ENCODE peak calls at places on chromosomes 3 and 15, in eight cellular contexts. G is A549; M is breast epithelium; O is cardiac fibroblast; K is AG10803; B is D721Med; L is activated CD8-positive, alpha-beta T cell treated with anti-CD3 and anti-CD28 coated beads for 36 hours; H is BE2C. A is an unnamed sample.

GRCh38 chr3:121989943-121990342 is 32.1 kb downstream of the ILDR1 start:
- DNase-seq in G (no peak), M (no peak), O (peak; percentile 39), K (no peak), B (no peak), L (no peak), H (no peak), A (no peak)

GRCh38 chr3:139836656-139837464 is 98.1 kb upstream of the CLSTN2 start:
- DNase-seq in G (no peak), M (no peak), O (no peak), K (no peak), B (no peak), L (no peak), H (no peak), A (no peak)

GRCh38 chr3:19229086-19229485 is 80.8 kb downstream of the KCNH8 start:
- DNase-seq in G (no peak), M (no peak), O (no peak), K (no peak), B (no peak), L (peak; percentile 3), H (no peak), A (no peak)

GRCh38 chr15:28006116-28006911 is 92.8 kb downstream of the OCA2 start:
- DNase-seq in G (no peak), M (no peak), O (no peak), K (no peak), B (no peak), L (no peak), H (no peak), A (no peak)

GRCh38 chr3:65833761-65834505 is 204.8 kb downstream of the MAGI1 start:
- DNase-seq in G (no peak), M (no peak), O (peak; percentile 57), K (peak; percentile 74), B (no peak), L (no peak), H (no peak), A (no peak)

GRCh38 chr3:132343018-132343612 is 25.9 kb downstream of the ACP3 start:
- DNase-seq in G (peak; percentile 8), M (no peak), O (peak; percentile 84), K (peak; percentile 52), B (no peak), L (peak; percentile 43), H (peak; percentile 57), A (no peak)

GRCh38 chr15:40936709-40937666 is 7.8 kb downstream of the DLL4 start:
- DNase-seq in G (no peak), M (no peak), O (no peak), K (no peak), B (no peak), L (no peak), H (no peak), A (no peak)

GRCh38 chr3:154559623-154560022 is 129.6 kb upstream of the GPR149 start:
- DNase-seq in G (no peak), M (no peak), O (no peak), K (no peak), B (no peak), L (no peak), H (no peak), A (no peak)

GRCh38 chr3:9870978-9871377 is 9.1 kb downstream of the CIDEC start:
- DNase-seq in G (no peak), M (no peak), O (peak; percentile 67), K (peak; percentile 66), B (no peak), L (no peak), H (no peak), A (no peak)

GRCh38 chr15:31200735-31201151 is 99.2 kb upstream of the TRPM1 start:
- DNase-seq in G (peak; percentile 66), M (peak; percentile 67), O (peak; percentile 88), K (peak; percentile 56), B (no peak), L (peak; percentile 80), H (peak; percentile 85), A (peak; percentile 78)

GRCh38 chr3:46127503-46127902 is 80.6 kb downstream of the CCR1 start:
- DNase-seq in G (no peak), M (no peak), O (peak; percentile 87), K (peak; percentile 93), B (no peak), L (no peak), H (no peak), A (no peak)

GRCh38 chr3:72529084-72529483 is 319.2 kb downstream of the SHQ1 start:
- DNase-seq in G (no peak), M (no peak), O (no peak), K (no peak), B (no peak), L (no peak), H (no peak), A (no peak)

GRCh38 chr15:31472636-31473383 is 146.2 kb downstream of the KLF13 start:
- DNase-seq in G (no peak), M (no peak), O (peak; percentile 53), K (peak; percentile 60), B (no peak), L (peak; percentile 76), H (no peak), A (no peak)

GRCh38 chr15:35496585-35496984 is 49.4 kb downstream of the DPH6 start:
- DNase-seq in G (no peak), M (no peak), O (no peak), K (peak; percentile 40), B (no peak), L (no peak), H (no peak), A (no peak)

GRCh38 chr3:187983484-187984124 is 170.4 kb upstream of the LPP start:
- DNase-seq in G (no peak), M (no peak), O (no peak), K (peak; percentile 39), B (no peak), L (no peak), H (no peak), A (no peak)

GRCh38 chr3:187985636-187986035 is 168.3 kb upstream of the LPP start:
- DNase-seq in G (no peak), M (no peak), O (no peak), K (peak; percentile 19), B (no peak), L (no peak), H (no peak), A (no peak)

GRCh38 chr3:187987162-187987561 is 166.8 kb upstream of the LPP start:
- DNase-seq in G (no peak), M (no peak), O (no peak), K (no peak), B (no peak), L (no peak), H (no peak), A (no peak)

GRCh38 chr3:187987919-187988318 is 166.0 kb upstream of the LPP start:
- DNase-seq in G (no peak), M (no peak), O (no peak), K (no peak), B (no peak), L (peak; percentile 73), H (no peak), A (no peak)

GRCh38 chr3:187986514-187986934 is 167.4 kb upstream of the LPP start:
- DNase-seq in G (peak; percentile 36), M (no peak), O (peak; percentile 69), K (peak; percentile 77), B (no peak), L (peak; percentile 64), H (no peak), A (no peak)
- TF ChIP-seq CTCF in G (no peak), M (no peak), O (no peak), K (peak; percentile 29), B (no peak), L (no peak), H (no peak), A (no peak)

GRCh38 chr15:42409011-42409410 is 49.7 kb downstream of the CAPN3 start:
- DNase-seq in G (no peak), M (no peak), O (no peak), K (no peak), B (no peak), L (no peak), H (no peak), A (no peak)
- TF ChIP-seq CTCF in G (no peak), M (no peak), O (no peak), K (no peak), B (no peak), L (no peak), H (no peak), A (no peak)

GRCh38 chr15:73927476-73928240 is 1.4 kb downstream of the LOXL1 start:
- DNase-seq in G (peak; percentile 78), M (peak; percentile 63), O (peak; percentile 52), K (peak; percentile 50), B (peak; percentile 82), L (peak; percentile 84), H (peak; percentile 66), A (peak; percentile 77)

GRCh38 chr15:73927003-73927475 is 777 bp downstream of the LOXL1 start:
- DNase-seq in G (no peak), M (peak; percentile 70), O (no peak), K (peak; percentile 33), B (no peak), L (peak; percentile 40), H (peak; percentile 70), A (peak; percentile 80)

GRCh38 chr15:73928971-73929627 is 2.8 kb downstream of the LOXL1 start:
- DNase-seq in G (no peak), M (no peak), O (no peak), K (peak; percentile 53), B (no peak), L (no peak), H (no peak), A (peak; percentile 80)

GRCh38 chr15:73926191-73927002 is at the start of gene LOXL1:
- DNase-seq in G (no peak), M (peak; percentile 57), O (peak; percentile 90), K (peak; percentile 92), B (no peak), L (no peak), H (peak; percentile 75), A (peak; percentile 79)

GRCh38 chr15:73928241-73928579 is 1.9 kb downstream of the LOXL1 start:
- DNase-seq in G (no peak), M (no peak), O (no peak), K (no peak), B (no peak), L (no peak), H (no peak), A (peak; percentile 45)
- TF ChIP-seq CTCF in G (no peak), M (no peak), O (no peak), K (no peak), B (no peak), L (no peak), H (no peak), A (no peak)

DNA sequence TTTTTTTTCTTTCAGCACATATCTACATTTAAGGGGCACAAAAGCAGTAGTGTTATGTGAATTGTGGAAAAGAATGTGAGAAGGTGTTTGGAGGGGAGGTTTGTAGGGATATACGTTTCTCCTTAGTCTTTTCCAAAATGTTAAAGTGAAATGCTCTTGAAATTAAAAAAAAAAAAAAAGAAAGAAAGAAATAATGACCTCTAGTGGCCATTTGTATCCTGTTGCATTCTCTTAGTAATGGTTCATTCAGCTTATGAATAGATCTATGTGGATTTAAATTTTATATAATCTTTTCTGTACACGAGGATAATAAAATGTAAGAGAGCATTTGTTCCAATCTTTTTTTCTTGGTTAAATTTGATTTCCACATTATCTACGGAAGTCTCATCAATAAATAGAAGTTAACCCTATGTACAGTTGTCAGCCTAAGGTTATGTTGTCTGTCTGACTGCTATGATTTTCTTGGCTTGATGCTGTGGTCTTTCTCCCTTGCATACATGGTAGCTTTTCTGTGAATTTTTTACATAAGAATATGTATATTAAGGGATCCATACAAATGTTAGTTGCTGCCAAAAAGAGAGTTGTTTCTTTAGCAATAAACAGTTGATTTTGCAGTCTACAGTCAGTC is 1.7 kb downstream of the P2RY13 start:
- DNase-seq in G (peak; percentile 18), M (no peak), O (peak; percentile 55), K (peak; percentile 33), B (no peak), L (no peak), H (no peak), A (no peak)
- TF ChIP-seq CTCF in G (peak; percentile 72), M (peak; percentile 28), O (peak; percentile 49), K (peak; percentile 71), B (peak; percentile 53), L (peak; percentile 49), H (peak; percentile 45), A (peak; percentile 74)